ENCODE peak calls at places on chromosomes 6 and 20, in six cellular contexts. V is hippocampal formation; A is activated CD8-positive, alpha-beta memory T cell treated with anti-CD3 and anti-CD28 coated beads, Interleukin-2, amount 50 U/mL, for 4 hours; O is hypothalamus; J is foreskin fibroblast; Z is fibroblast of the conjunctiva. U is an unnamed sample.

GRCh38 chr20:58660855-58661254 is 9.8 kb downstream of the STX16 start:
- DNase-seq in J (no peak), V (no peak), Z (no peak), O (no peak), A (no peak), U (no peak)

GRCh38 chr20:50588034-50588736 is 78.0 kb downstream of the PTPN1 start:
- DNase-seq in O (peak; percentile 70), Z (peak; percentile 35), V (no peak), A (peak; percentile 78), J (peak; percentile 80), U (peak; percentile 57)

GRCh38 chr6:152189736-152190135 is 382.3 kb downstream of the ESR1 start:
- DNase-seq in Z (no peak), J (peak; percentile 46), V (no peak), A (no peak), O (no peak), U (no peak)

GRCh38 chr20:52256465-52256864 is 64.9 kb upstream of the ZFP64 start:
- DNase-seq in A (no peak), J (no peak), O (no peak), V (no peak), Z (no peak), U (no peak)

GRCh38 chr6:6679633-6680032 is 91.1 kb downstream of the LY86 start:
- DNase-seq in Z (no peak), A (no peak), O (no peak), V (no peak), J (no peak), U (no peak)

GRCh38 chr6:25006565-25007001 is 70.8 kb upstream of the RIPOR2 start:
- DNase-seq in O (no peak), A (no peak), Z (no peak), V (peak; percentile 52), J (peak; percentile 47), U (no peak)

GRCh38 chr6:157768304-157768703 is 54.7 kb upstream of the SNX9 start:
- DNase-seq in V (no peak), A (no peak), Z (no peak), J (no peak), O (no peak), U (no peak)

GRCh38 chr6:133248241-133249001 is 7.3 kb downstream of the EYA4 start:
- DNase-seq in A (no peak), O (no peak), V (no peak), J (peak; percentile 51), Z (no peak), U (no peak)

GRCh38 chr20:41631826-41632225 is 13.6 kb upstream of the CHD6 start:
- DNase-seq in O (no peak), J (peak; percentile 76), V (no peak), A (no peak), Z (no peak), U (no peak)

GRCh38 chr20:63327229-63327745 is 33.9 kb downstream of the CHRNA4 start:
- DNase-seq in J (no peak), A (no peak), V (no peak), Z (no peak), O (no peak), U (no peak)

GRCh38 chr20:25033250-25033940 is 24.5 kb downstream of the ACSS1 start:
- DNase-seq in Z (no peak), O (no peak), J (no peak), A (no peak), V (no peak), U (no peak)

GRCh38 chr20:11207749-11208502 is 534.1 kb upstream of the JAG1 start:
- DNase-seq in V (no peak), J (peak; percentile 16), O (no peak), Z (no peak), A (no peak), U (no peak)

GRCh38 chr6:137731960-137732616 is 135.0 kb upstream of the TNFAIP3 start:
- DNase-seq in Z (no peak), A (no peak), J (peak; percentile 87), V (no peak), O (no peak), U (no peak)

GRCh38 chr20:45924391-45925261 is 9.9 kb upstream of the PCIF1 start:
- DNase-seq in J (peak; percentile 77), O (no peak), A (no peak), V (peak; percentile 12), Z (no peak), U (peak; percentile 41)

GRCh38 chr20:45300961-45301360 is 5.7 kb upstream of the RBPJL start:
- DNase-seq in A (no peak), V (no peak), O (no peak), J (peak; percentile 25), Z (no peak), U (peak; percentile 45)

GRCh38 chr6:26103141-26103769 is 16.0 kb downstream of the HFE start:
- DNase-seq in V (no peak), J (peak; percentile 68), O (no peak), Z (no peak), A (no peak), U (no peak)

GRCh38 chr20:44817143-44817910 is 7.0 kb upstream of the RIMS4 start:
- DNase-seq in O (no peak), Z (no peak), J (no peak), A (no peak), V (no peak), U (no peak)

GRCh38 chr6:57434944-57435343 is 117.5 kb downstream of the PRIM2 start:
- DNase-seq in V (no peak), A (no peak), O (no peak), J (no peak), Z (no peak), U (no peak)